ENCODE peak calls at places on chromosome 21, in ten cellular contexts. Z is activated effector memory CD4-positive, alpha-beta T cell treated with anti-CD3 and anti-CD28 coated beads, Interleukin-2, amount 50 U/mL, for 16 hours; B is HEK293T; F is esophagus squamous epithelium; M is AML-193; D is Right ventricle myocardium superior; J is AG09309; V is stimulated activated CD8-positive, alpha-beta memory T cell treated with anti-CD3 and anti-CD28 coated beads, Interleukin-2, amount 100 ng/mL, for 1 hour; W is GM12891; Q is RPMI8226. O is an unnamed sample.

GRCh38 chr21:44759628-44760285 is 41.9 kb downstream of the UBE2G2 start:
- DNase-seq in F (no peak), B (no peak), V (no peak), W (no peak), D (no peak), Q (no peak), J (no peak), M (no peak), Z (peak; percentile 54), O (peak; percentile 45)

GRCh38 chr21:38531610-38532009 is 33.3 kb upstream of the ERG start:
- DNase-seq in W (no peak), Z (no peak), B (no peak), M (no peak), J (peak; percentile 8), D (peak; percentile 39), F (no peak), Q (no peak), V (no peak), O (no peak)

GRCh38 chr21:15732290-15732995 is 2.7 kb downstream of the USP25 start:
- DNase-seq in F (no peak), Z (no peak), B (no peak), V (no peak), M (peak; percentile 75), J (no peak), W (peak; percentile 21), D (no peak), Q (peak; percentile 71), O (no peak)

GRCh38 chr21:28220670-28221069 is 772.0 kb downstream of the LTN1 start:
- DNase-seq in D (no peak), J (no peak), F (no peak), M (no peak), W (no peak), V (no peak), Z (no peak), B (no peak), Q (no peak), O (no peak)

GRCh38 chr21:29163381-29164115 is 33.1 kb downstream of the MAP3K7CL start:
- DNase-seq in J (no peak), D (no peak), W (no peak), Q (no peak), V (no peak), B (no peak), F (no peak), M (no peak), Z (no peak), O (no peak)

GRCh38 chr21:32641715-32642698 is 29.8 kb upstream of the CFAP298 start:
- DNase-seq in D (no peak), B (no peak), V (no peak), W (no peak), Q (no peak), Z (no peak), J (no peak), F (no peak), M (no peak), O (no peak)

GRCh38 chr21:37829447-37829846 is 86.8 kb downstream of the KCNJ6 start:
- DNase-seq in M (no peak), B (no peak), Z (no peak), V (no peak), J (peak; percentile 27), D (no peak), W (no peak), Q (no peak), F (no peak), O (no peak)

GRCh38 chr21:28480091-28480869 is 512.4 kb downstream of the LTN1 start:
- DNase-seq in F (no peak), W (no peak), M (no peak), B (no peak), D (no peak), J (no peak), Q (peak; percentile 86), Z (no peak), V (no peak), O (no peak)

GRCh38 chr21:46092811-46093667 is 4.9 kb upstream of the COL6A2 start:
- DNase-seq in F (no peak), M (no peak), W (no peak), D (peak; percentile 46), J (no peak), V (no peak), Z (no peak), Q (no peak), B (no peak), O (peak; percentile 88)

GRCh38 chr21:41258617-41259016 is 58.0 kb upstream of the FAM3B start:
- DNase-seq in F (no peak), Z (no peak), D (no peak), V (no peak), Q (no peak), M (no peak), J (no peak), W (no peak), B (no peak), O (no peak)

GRCh38 chr21:43866233-43866632 is 1.2 kb downstream of the AGPAT3 start:
- DNase-seq in F (no peak), V (no peak), J (peak; percentile 10), W (peak; percentile 59), Z (peak; percentile 82), M (no peak), Q (peak; percentile 66), B (peak; percentile 54), D (peak; percentile 70), O (no peak)

GRCh38 chr21:41559658-41560599 is 52.0 kb upstream of the TMPRSS2 start:
- DNase-seq in M (no peak), B (no peak), W (no peak), F (no peak), D (no peak), Z (no peak), Q (no peak), V (no peak), J (peak; percentile 70), O (no peak)

GRCh38 chr21:37219766-37220432 is 47.2 kb downstream of the VPS26C start:
- DNase-seq in F (no peak), V (no peak), D (no peak), B (no peak), Z (no peak), Q (no peak), J (no peak), M (peak; percentile 46), W (no peak), O (no peak)

GRCh38 chr21:36004441-36004840 is 55.9 kb downstream of the SETD4 start:
- DNase-seq in V (no peak), Q (no peak), F (no peak), D (no peak), M (no peak), B (no peak), Z (no peak), W (no peak), J (peak; percentile 73), O (no peak)

GRCh38 chr21:41861255-41861654 is 17.9 kb downstream of the PRDM15 start:
- DNase-seq in Q (no peak), W (no peak), J (no peak), D (no peak), M (no peak), F (no peak), V (no peak), B (no peak), Z (no peak), O (no peak)

GRCh38 chr21:29155118-29155932 is 24.9 kb downstream of the MAP3K7CL start:
- DNase-seq in D (peak; percentile 77), B (peak; percentile 57), V (no peak), M (no peak), Q (no peak), J (peak; percentile 81), Z (no peak), W (no peak), F (no peak), O (no peak)

GRCh38 chr21:42541174-42541573 is 27.5 kb downstream of the SLC37A1 start:
- DNase-seq in Z (no peak), B (no peak), W (no peak), D (peak; percentile 24), M (no peak), V (no peak), F (no peak), Q (no peak), J (no peak), O (no peak)

GRCh38 chr21:25191141-25191540 is 416.1 kb downstream of the MRPL39 start:
- DNase-seq in J (no peak), M (no peak), F (no peak), Q (no peak), Z (no peak), D (no peak), V (no peak), B (no peak), W (peak; percentile 7), O (no peak)

GRCh38 chr21:42193131-42193671 is 25.7 kb upstream of the ABCG1 start:
- DNase-seq in D (no peak), B (no peak), W (no peak), Z (peak; percentile 76), F (no peak), V (peak; percentile 48), J (no peak), Q (no peak), M (no peak), O (no peak)

GRCh38 chr21:25871566-25871965 is 136.8 kb downstream of the GABPA start:
- DNase-seq in D (no peak), J (no peak), Q (no peak), B (no peak), M (no peak), Z (no peak), V (no peak), F (no peak), W (no peak), O (no peak)

GRCh38 chr21:43916691-43917514 is 51.9 kb downstream of the AGPAT3 start:
- DNase-seq in W (peak; percentile 67), M (no peak), Q (peak; percentile 29), F (no peak), J (no peak), B (no peak), Z (peak; percentile 85), D (no peak), V (no peak), O (no peak)

GRCh38 chr21:25980710-25981109 is 189.9 kb downstream of the APP start:
- DNase-seq in M (no peak), Q (no peak), J (no peak), D (no peak), V (no peak), Z (no peak), B (no peak), F (no peak), W (no peak), O (no peak)

GRCh38 chr21:26499475-26499874 is 73.6 kb downstream of the CYYR1 start:
- DNase-seq in J (no peak), Z (no peak), B (no peak), Q (no peak), V (no peak), W (no peak), M (no peak), F (no peak), D (no peak), O (no peak)

GRCh38 chr21:38295997-38296764 is 39.4 kb downstream of the KCNJ15 start:
- DNase-seq in Q (no peak), M (no peak), Z (no peak), W (no peak), V (no peak), J (no peak), F (no peak), D (no peak), B (no peak), O (no peak)

GRCh38 chr21:32143222-32143939 is 135.5 kb downstream of the MIS18A start:
- DNase-seq in V (no peak), Z (no peak), W (no peak), F (no peak), Q (no peak), M (no peak), B (no peak), J (peak; percentile 16), D (peak; percentile 54), O (no peak)

GRCh38 chr21:16377120-16377658 is 647.4 kb downstream of the USP25 start:
- DNase-seq in Z (no peak), B (no peak), M (no peak), W (no peak), F (no peak), V (no peak), D (no peak), J (no peak), Q (no peak), O (no peak)

GRCh38 chr21:43819511-43820405 is 30.4 kb downstream of the RRP1 start:
- DNase-seq in M (no peak), J (no peak), B (no peak), W (no peak), D (peak; percentile 35), Q (no peak), V (no peak), F (no peak), Z (no peak), O (no peak)

GRCh38 chr21:45117314-45117713 is 42.9 kb downstream of the ADARB1 start:
- DNase-seq in Q (no peak), F (no peak), B (no peak), V (no peak), D (no peak), Z (no peak), W (no peak), M (no peak), J (no peak), O (no peak)

O was measured in mesenteric fat pad.